ENCODE peak calls at places on chromosomes 7 and 10, in four cellular contexts. V is BJ, W is fibroblast of villous mesenchyme, O is DMS53. X is an unnamed sample.

GRCh38 chr7:149624419-149625338 is 127.1 kb upstream of the ZNF746 start:
- DNase-seq in O (peak; percentile 99), V (peak; percentile 39), W (peak; percentile 95), X (peak; percentile 31)

GRCh38 chr7:45239486-45239885 is 81.9 kb downstream of the RAMP3 start:
- DNase-seq in O (peak; percentile 32), W (peak; percentile 10), V (peak; percentile 2), X (peak; percentile 41)

GRCh38 chr7:80139179-80139578 is 4.5 kb downstream of the GNAI1 start:
- DNase-seq in O (peak; percentile 30), W (no peak), V (no peak), X (no peak)

GRCh38 chr10:103193107-103193819 is at the start of gene NT5C2:
- DNase-seq in W (peak; percentile 78), O (peak; percentile 92), V (no peak), X (no peak)

GRCh38 chr10:96587255-96588059 is 645 bp upstream of the TM9SF3 start:
- DNase-seq in O (peak; percentile 91), V (peak; percentile 37), W (peak; percentile 90), X (no peak)

GRCh38 chr10:103872137-103872933 is 17.0 kb upstream of the SH3PXD2A start:
- DNase-seq in O (no peak), W (no peak), V (no peak), X (no peak)

GRCh38 chr7:140625908-140626868 is 14.4 kb downstream of the DENND2A start:
- DNase-seq in V (peak; percentile 97), W (peak; percentile 93), O (no peak), X (peak; percentile 85)

GRCh38 chr7:68440870-68441269 is 1157.4 kb upstream of the AUTS2 start:
- DNase-seq in V (no peak), O (peak; percentile 14), W (no peak), X (no peak)

GRCh38 chr7:79377097-79377496 is 76.4 kb downstream of the MAGI2 start:
- DNase-seq in W (peak; percentile 30), V (no peak), O (no peak), X (no peak)

GRCh38 chr7:148142660-148143248 is 447.8 kb upstream of the C7orf33 start:
- DNase-seq in V (no peak), W (peak; percentile 18), O (peak; percentile 81), X (no peak)

GRCh38 chr10:6014241-6014761 is 37.0 kb upstream of the IL15RA start:
- DNase-seq in V (no peak), O (peak; percentile 73), W (peak; percentile 52), X (no peak)

GRCh38 chr7:134804854-134805253 is 25.4 kb downstream of the CALD1 start:
- DNase-seq in O (no peak), V (no peak), W (no peak), X (no peak)

GRCh38 chr10:70682920-70683600 is 10.8 kb downstream of the ADAMTS14 start:
- DNase-seq in W (no peak), V (no peak), O (no peak), X (no peak)

GRCh38 chr10:100878291-100878910 is 34.4 kb upstream of the SLF2 start:
- DNase-seq in O (peak; percentile 81), V (no peak), W (peak; percentile 72), X (no peak)

GRCh38 chr7:16660702-16661464 is 14.9 kb downstream of the BZW2 start:
- DNase-seq in V (no peak), W (peak; percentile 86), O (peak; percentile 50), X (no peak)

GRCh38 chr10:97390096-97390495 is 11.0 kb downstream of the RRP12 start:
- DNase-seq in W (no peak), V (no peak), O (no peak), X (no peak)

GRCh38 chr7:55469271-55469681 is 103.0 kb downstream of the VOPP1 start:
- DNase-seq in O (no peak), V (no peak), W (no peak), X (no peak)

GRCh38 chr7:153103219-153103618 is 343.7 kb downstream of the ACTR3B start:
- DNase-seq in O (no peak), W (no peak), V (no peak), X (no peak)

GRCh38 chr10:71076473-71077142 is 135.8 kb upstream of the UNC5B start:
- DNase-seq in O (no peak), W (no peak), V (no peak), X (no peak)

GRCh38 chr7:136911362-136911761 is 42.9 kb downstream of the CHRM2 start:
- DNase-seq in O (no peak), W (no peak), V (peak; percentile 4), X (no peak)

GRCh38 chr7:46937826-46938225 is 644.1 kb downstream of the TNS3 start:
- DNase-seq in O (no peak), W (no peak), V (no peak), X (no peak)

GRCh38 chr7:27551803-27552202 is 110.9 kb downstream of the HIBADH start:
- DNase-seq in W (no peak), V (no peak), O (no peak), X (no peak)

GRCh38 chr10:24209421-24209770 is 458 bp downstream of the KIAA1217 start:
- DNase-seq in O (peak; percentile 46), W (peak; percentile 10), V (peak; percentile 19), X (no peak)

GRCh38 chr10:72162978-72163377 is 52.8 kb upstream of the ANAPC16 start:
- DNase-seq in W (peak; percentile 30), O (no peak), V (peak; percentile 82), X (no peak)

GRCh38 chr7:44154703-44155102 is 13.6 kb upstream of the MYL7 start:
- DNase-seq in V (no peak), O (no peak), W (peak; percentile 26), X (no peak)

X was measured in AG04449.